ENCODE peak calls at places on chromosomes 1 and 21, in eight cellular contexts. Z, Q, E, L, R, K, H and C are unnamed samples.

GRCh38 chr1:89894210-89894668 is 73.4 kb downstream of the LRRC8D start:
- DNase-seq in Z (no peak), Q (peak), E (no peak), L (peak), R (no peak), K (no peak), H (no peak), C (no peak)

GRCh38 chr21:19198801-19199200 is 795.2 kb upstream of the TMPRSS15 start:
- DNase-seq in Z (no peak), Q (no peak), E (no peak), L (no peak), R (no peak), K (no peak), H (no peak), C (no peak)

GRCh38 chr1:197139169-197139568 is 7.3 kb downstream of the ASPM start:
- DNase-seq in Z (no peak), Q (no peak), E (no peak), L (no peak), R (no peak), K (no peak), H (no peak), C (no peak)

GRCh38 chr1:154607084-154607747 is 770 bp downstream of the ADAR start:
- DNase-seq in Z (peak), Q (peak), E (no peak), L (peak), R (no peak), K (peak), H (peak), C (no peak)

GRCh38 chr1:19424651-19425570 is 60.4 kb downstream of the CAPZB start:
- DNase-seq in Z (no peak), Q (no peak), E (no peak), L (no peak), R (no peak), K (no peak), H (no peak), C (no peak)

GRCh38 chr1:93672069-93672468 is 9.6 kb downstream of the BCAR3 start:
- DNase-seq in Z (no peak), Q (peak), E (no peak), L (peak), R (no peak), K (no peak), H (peak), C (no peak)

GRCh38 chr1:116770625-116771024 is 16.4 kb downstream of the CD2 start:
- DNase-seq in Z (no peak), Q (no peak), E (no peak), L (no peak), R (no peak), K (peak), H (no peak), C (no peak)

GRCh38 chr1:19582318-19582717 is 61.8 kb upstream of the NBL1 start:
- DNase-seq in Z (peak), Q (no peak), E (peak), L (peak), R (peak), K (peak), H (peak), C (peak)

GRCh38 chr1:59738591-59739015 is 76.1 kb upstream of the HOOK1 start:
- DNase-seq in Z (no peak), Q (peak), E (no peak), L (peak), R (no peak), K (no peak), H (no peak), C (no peak)

GRCh38 chr1:226763741-226764264 is 24.7 kb upstream of the ITPKB start:
- DNase-seq in Z (peak), Q (peak), E (no peak), L (peak), R (no peak), K (peak), H (no peak), C (no peak)

GRCh38 chr1:160630523-160631087 is 16.2 kb downstream of the SLAMF1 start:
- DNase-seq in Z (no peak), Q (no peak), E (no peak), L (no peak), R (no peak), K (no peak), H (no peak), C (no peak)

GRCh38 chr1:174191255-174191906 is 32.1 kb downstream of the RABGAP1L start:
- DNase-seq in Z (no peak), Q (peak), E (no peak), L (peak), R (no peak), K (no peak), H (no peak), C (no peak)

GRCh38 chr1:232142403-232143314 is 487.3 kb downstream of the SIPA1L2 start:
- DNase-seq in Z (no peak), Q (peak), E (no peak), L (peak), R (no peak), K (no peak), H (peak), C (no peak)

GRCh38 chr1:36093919-36094318 is 5.2 kb downstream of the ADPRS start:
- DNase-seq in Z (no peak), Q (no peak), E (no peak), L (no peak), R (no peak), K (no peak), H (no peak), C (no peak)

GRCh38 chr21:32726742-32727477 is 903 bp downstream of the SYNJ1 start:
- DNase-seq in Z (peak), Q (peak), E (no peak), L (peak), R (no peak), K (peak), H (peak), C (no peak)

GRCh38 chr1:41673806-41674205 is 189.3 kb upstream of the EDN2 start:
- DNase-seq in Z (peak), Q (no peak), E (no peak), L (no peak), R (no peak), K (peak), H (no peak), C (peak)

GRCh38 chr1:35927472-35927871 is 3.4 kb upstream of the AGO3 start:
- DNase-seq in Z (no peak), Q (no peak), E (no peak), L (no peak), R (no peak), K (no peak), H (no peak), C (no peak)

GRCh38 chr1:153490272-153491051 is 30.0 kb upstream of the S100A7 start:
- DNase-seq in Z (no peak), Q (peak), E (no peak), L (peak), R (peak), K (no peak), H (peak), C (peak)

GRCh38 chr1:204498980-204499379 is 4.4 kb upstream of the PIK3C2B start:
- DNase-seq in Z (peak), Q (no peak), E (no peak), L (no peak), R (no peak), K (no peak), H (no peak), C (no peak)

GRCh38 chr1:208187499-208188041 is 56.6 kb downstream of the PLXNA2 start:
- DNase-seq in Z (no peak), Q (no peak), E (no peak), L (no peak), R (no peak), K (peak), H (no peak), C (no peak)

GRCh38 chr1:5448486-5448885 is 543.7 kb downstream of the NPHP4 start:
- DNase-seq in Z (peak), Q (no peak), E (no peak), L (no peak), R (no peak), K (no peak), H (no peak), C (no peak)

GRCh38 chr1:46820076-46820475 is 21.2 kb downstream of the CYP4B1 start:
- DNase-seq in Z (no peak), Q (no peak), E (no peak), L (no peak), R (no peak), K (no peak), H (no peak), C (no peak)

GRCh38 chr1:14168663-14169062 is 429.8 kb upstream of the KAZN start:
- DNase-seq in Z (no peak), Q (no peak), E (no peak), L (no peak), R (no peak), K (no peak), H (no peak), C (no peak)

GRCh38 chr1:228867951-228868730 is 132.9 kb downstream of the RHOU start:
- DNase-seq in Z (no peak), Q (no peak), E (no peak), L (no peak), R (no peak), K (no peak), H (peak), C (no peak)

GRCh38 chr1:209926045-209926444 is 12.0 kb upstream of the SYT14 start:
- DNase-seq in Z (no peak), Q (peak), E (no peak), L (peak), R (no peak), K (no peak), H (no peak), C (peak)

GRCh38 chr1:89633103-89633744 is at the start of gene LRRC8C:
- DNase-seq in Z (peak), Q (peak), E (peak), L (peak), R (peak), K (peak), H (peak), C (peak)

GRCh38 chr1:8540266-8540926 is 222.5 kb downstream of the SLC45A1 start:
- DNase-seq in Z (no peak), Q (peak), E (no peak), L (peak), R (no peak), K (no peak), H (no peak), C (no peak)

GRCh38 chr1:46535063-46535462 is 16.4 kb downstream of the KNCN start:
- DNase-seq in Z (peak), Q (no peak), E (no peak), L (peak), R (peak), K (peak), H (peak), C (no peak)

GRCh38 chr1:195686764-195687163 is 921.5 kb downstream of the KCNT2 start:
- DNase-seq in Z (no peak), Q (no peak), E (no peak), L (no peak), R (no peak), K (no peak), H (no peak), C (no peak)

GRCh38 chr1:161962094-161962887 is 61.4 kb downstream of the OLFML2B start:
- DNase-seq in Z (no peak), Q (peak), E (no peak), L (peak), R (no peak), K (peak), H (no peak), C (no peak)

GRCh38 chr1:109084563-109085517 is 5.7 kb upstream of the TMEM167B start:
- DNase-seq in Z (no peak), Q (peak), E (no peak), L (no peak), R (no peak), K (no peak), H (no peak), C (no peak)

GRCh38 chr21:45293726-45294401 is 6.2 kb upstream of the POFUT2 start:
- DNase-seq in Z (no peak), Q (no peak), E (no peak), L (no peak), R (peak), K (no peak), H (peak), C (no peak)
- H3K4me3 ChIP-seq in Z (no peak), Q (no peak), E (no peak), L (no peak), R (no peak), K (no peak), H (no peak), C (no peak)

GRCh38 chr1:222454782-222455181 is 93.1 kb downstream of the HHIPL2 start:
- DNase-seq in Z (no peak), Q (peak), E (no peak), L (no peak), R (no peak), K (no peak), H (no peak), C (no peak)
- H3K4me3 ChIP-seq in Z (no peak), Q (no peak), E (no peak), L (no peak), R (peak), K (peak), H (no peak), C (no peak)

DNA sequence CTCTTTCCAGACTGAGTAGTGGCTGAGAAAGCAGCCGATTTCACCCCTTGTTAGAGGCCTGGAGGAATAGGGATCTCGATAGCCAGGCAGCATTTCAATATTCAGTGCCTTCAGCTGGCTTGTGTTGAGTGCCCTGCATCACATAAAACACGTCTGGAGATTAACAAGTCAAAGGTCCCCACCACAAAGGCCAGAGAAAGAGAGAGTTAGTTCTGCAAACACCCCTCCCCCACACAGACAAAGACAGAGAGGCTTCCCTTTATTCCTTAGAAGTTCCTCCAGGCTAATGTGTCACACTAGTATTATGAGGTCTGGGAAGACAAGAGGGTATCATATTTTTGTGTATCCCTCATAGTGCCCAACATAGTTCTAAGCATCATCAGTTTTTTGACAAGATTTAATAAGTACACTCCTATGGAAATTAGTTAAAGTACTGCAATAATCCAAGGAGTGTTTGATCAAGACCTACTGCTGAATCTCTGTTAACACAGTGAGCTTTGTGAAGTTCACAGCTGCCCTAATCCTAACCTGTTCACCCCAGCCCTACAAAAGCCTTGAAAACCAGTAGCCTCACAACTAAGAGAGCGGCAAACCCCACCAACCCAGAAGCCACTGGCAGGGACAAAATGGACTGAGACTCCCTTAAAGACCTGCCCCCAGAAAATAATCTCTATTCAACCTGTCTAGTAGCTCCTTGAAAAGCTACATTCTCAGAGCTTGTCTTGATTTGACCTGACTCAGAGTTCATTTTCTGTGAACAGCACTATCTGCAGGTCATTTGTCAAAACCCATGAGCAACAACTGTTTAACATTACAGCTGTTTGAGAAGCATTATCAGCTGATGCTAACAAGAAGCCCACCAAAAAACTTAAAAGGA is 91.9 kb downstream of the COLGALT2 start:
- DNase-seq in Z (no peak), Q (no peak), E (no peak), L (no peak), R (no peak), K (no peak), H (no peak), C (no peak)
- H3K4me3 ChIP-seq in Z (no peak), Q (no peak), E (no peak), L (no peak), R (no peak), K (no peak), H (no peak), C (no peak)

GRCh38 chr21:37383066-37383465 is 16.5 kb downstream of the DYRK1A start:
- DNase-seq in Z (peak), Q (no peak), E (no peak), L (peak), R (no peak), K (no peak), H (no peak), C (no peak)

GRCh38 chr21:37375866-37376574 is 9.4 kb downstream of the DYRK1A start:
- DNase-seq in Z (no peak), Q (no peak), E (no peak), L (no peak), R (no peak), K (no peak), H (no peak), C (peak)

GRCh38 chr21:37381883-37382585 is 15.5 kb downstream of the DYRK1A start:
- DNase-seq in Z (no peak), Q (no peak), E (no peak), L (no peak), R (no peak), K (no peak), H (no peak), C (no peak)

GRCh38 chr21:37380349-37381323 is 14.1 kb downstream of the DYRK1A start:
- DNase-seq in Z (no peak), Q (no peak), E (no peak), L (no peak), R (peak), K (no peak), H (peak), C (no peak)

GRCh38 chr21:37378700-37379139 is 12.1 kb downstream of the DYRK1A start:
- DNase-seq in Z (no peak), Q (no peak), E (no peak), L (no peak), R (no peak), K (no peak), H (no peak), C (peak)
- H3K4me3 ChIP-seq in Z (no peak), Q (no peak), E (no peak), L (no peak), R (no peak), K (no peak), H (no peak), C (peak)

GRCh38 chr1:216731562-216731961 is 8.3 kb upstream of the ESRRG start:
- DNase-seq in Z (no peak), Q (no peak), E (no peak), L (no peak), R (no peak), K (no peak), H (no peak), C (no peak)
- H3K4me3 ChIP-seq in Z (no peak), Q (no peak), E (no peak), L (no peak), R (no peak), K (no peak), H (no peak), C (no peak)

DNA sequence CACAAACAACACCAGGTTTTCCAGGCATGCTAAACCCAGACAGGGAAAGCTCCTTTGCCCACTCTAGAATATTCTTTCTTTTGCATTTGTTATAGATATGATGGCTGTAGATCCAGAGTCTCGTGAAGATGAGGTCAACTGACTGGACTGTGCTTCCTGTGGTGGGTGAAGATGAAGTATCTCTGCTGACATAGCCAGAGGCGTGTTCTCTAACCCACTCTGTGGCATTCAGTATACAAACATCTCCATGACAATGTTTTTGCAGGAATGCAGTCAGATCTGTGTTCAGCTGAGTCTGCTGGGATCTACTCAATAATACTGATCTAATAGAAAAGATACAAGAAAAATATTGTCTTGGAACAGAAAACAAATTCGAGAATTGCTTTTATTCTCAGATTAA is 11.3 kb downstream of the RWDD2B start:
- DNase-seq in Z (no peak), Q (no peak), E (no peak), L (no peak), R (no peak), K (no peak), H (no peak), C (no peak)
- H3K4me3 ChIP-seq in Z (no peak), Q (no peak), E (no peak), L (no peak), R (no peak), K (no peak), H (no peak), C (no peak)

GRCh38 chr1:110556471-110556807 is 37.5 kb upstream of the KCNA10 start:
- DNase-seq in Z (no peak), Q (no peak), E (no peak), L (no peak), R (no peak), K (no peak), H (no peak), C (no peak)

GRCh38 chr1:110551278-110551809 is 32.4 kb upstream of the KCNA10 start:
- DNase-seq in Z (no peak), Q (no peak), E (no peak), L (no peak), R (no peak), K (no peak), H (no peak), C (no peak)

GRCh38 chr1:110555807-110556470 is 37.0 kb upstream of the KCNA10 start:
- DNase-seq in Z (no peak), Q (no peak), E (no peak), L (no peak), R (peak), K (no peak), H (no peak), C (no peak)

GRCh38 chr1:110557481-110557880 is 38.5 kb upstream of the KCNA10 start:
- DNase-seq in Z (no peak), Q (no peak), E (no peak), L (no peak), R (no peak), K (no peak), H (no peak), C (no peak)

DNA sequence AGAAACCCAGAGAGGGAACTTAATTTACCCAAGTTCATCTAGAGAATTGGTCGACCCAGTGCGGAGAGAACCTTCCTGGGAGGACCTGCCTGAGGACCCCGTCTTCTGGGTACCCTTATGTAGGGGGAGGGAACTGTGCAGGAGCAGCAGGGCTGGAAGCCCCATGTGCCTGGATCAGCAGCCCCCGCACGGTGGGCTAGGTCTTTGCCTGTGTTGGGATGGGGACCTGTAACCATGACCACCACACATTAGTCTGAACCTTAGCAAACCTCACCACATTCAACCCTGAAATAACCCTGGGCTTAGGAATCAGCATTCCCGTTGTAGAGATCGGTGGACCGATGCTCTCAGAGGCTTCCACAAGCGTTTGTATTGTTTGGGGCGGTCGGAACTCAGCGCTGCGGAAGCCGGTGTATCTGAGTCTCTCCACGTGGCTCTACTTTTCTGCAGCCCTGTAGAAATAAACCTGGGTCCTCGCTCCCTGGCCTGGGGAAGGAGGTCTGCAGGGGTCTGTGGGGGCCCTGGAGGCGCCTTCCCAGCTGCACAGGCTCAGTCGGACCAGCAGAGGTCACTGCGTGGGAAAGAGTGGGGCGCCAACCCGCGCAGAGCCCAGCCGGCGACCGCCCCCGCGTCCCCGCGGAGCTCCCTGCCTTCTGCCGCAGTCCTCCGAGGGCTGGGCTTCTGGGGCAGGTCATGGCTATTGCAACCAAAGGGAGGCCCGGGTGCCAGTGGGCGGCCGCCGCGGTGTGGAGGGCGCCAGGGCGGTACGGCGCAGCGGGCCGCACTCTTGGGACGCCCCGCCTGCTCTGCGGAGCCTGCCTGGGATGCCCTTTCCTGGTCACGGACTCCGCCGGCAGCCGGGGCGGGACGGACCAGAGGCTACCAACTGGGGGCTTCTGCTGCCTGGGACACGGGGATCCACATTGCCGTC is 36.2 kb upstream of the KCNA10 start:
- DNase-seq in Z (no peak), Q (peak), E (peak), L (peak), R (peak), K (peak), H (peak), C (no peak)
- H3K4me3 ChIP-seq in Z (no peak), Q (no peak), E (peak), L (no peak), R (peak), K (peak), H (peak), C (no peak)